ENCODE peak calls at places on chromosomes 16 and 17, in seven cellular contexts. R, O, K, Z, B, N and M are unnamed samples.

GRCh38 chr16:30112197-30113030 is 923 bp downstream of the GDPD3 start:
- DNase-seq in R (peak; percentile 86), O (peak; percentile 84), K (peak; percentile 81), Z (peak; percentile 73), B (no peak), N (no peak), M (peak; percentile 48)

GRCh38 chr17:12463102-12463501 is 202.6 kb upstream of the MYOCD start:
- DNase-seq in R (no peak), O (no peak), K (peak; percentile 68), Z (no peak), B (no peak), N (no peak), M (no peak)

GRCh38 chr16:27430923-27431484 is 29.0 kb downstream of the IL21R start:
- DNase-seq in R (no peak), O (no peak), K (peak; percentile 29), Z (no peak), B (no peak), N (peak; percentile 18), M (no peak)

GRCh38 chr17:62792122-62792800 is 15.9 kb downstream of the MARCHF10 start:
- DNase-seq in R (no peak), O (no peak), K (no peak), Z (no peak), B (peak; percentile 63), N (no peak), M (peak; percentile 93)

GRCh38 chr17:49110504-49110903 is 22.1 kb upstream of the B4GALNT2 start:
- DNase-seq in R (no peak), O (no peak), K (no peak), Z (no peak), B (no peak), N (no peak), M (peak; percentile 91)

GRCh38 chr17:66098040-66098439 is 93.9 kb downstream of the CEP112 start:
- DNase-seq in R (no peak), O (no peak), K (no peak), Z (no peak), B (no peak), N (no peak), M (peak; percentile 15)

GRCh38 chr17:70629902-70630301 is 460.6 kb downstream of the KCNJ2 start:
- DNase-seq in R (no peak), O (no peak), K (no peak), Z (no peak), B (no peak), N (no peak), M (peak; percentile 15)

GRCh38 chr17:45942284-45942683 is 47.9 kb downstream of the MAPT start:
- DNase-seq in R (no peak), O (no peak), K (peak; percentile 95), Z (peak; percentile 85), B (peak; percentile 18), N (no peak), M (no peak)

GRCh38 chr16:27318399-27319256 is 4.9 kb downstream of the IL4R start:
- DNase-seq in R (peak; percentile 62), O (peak; percentile 65), K (peak; percentile 77), Z (peak; percentile 81), B (no peak), N (peak; percentile 64), M (peak; percentile 97)

GRCh38 chr17:79933863-79934652 is 94.8 kb upstream of the CBX4 start:
- DNase-seq in R (no peak), O (no peak), K (no peak), Z (no peak), B (no peak), N (no peak), M (peak; percentile 47)

GRCh38 chr17:81453712-81454111 is 58.5 kb downstream of the BAHCC1 start:
- DNase-seq in R (no peak), O (no peak), K (no peak), Z (no peak), B (no peak), N (no peak), M (no peak)

GRCh38 chr17:69597898-69598692 is 183.6 kb downstream of the MAP2K6 start:
- DNase-seq in R (no peak), O (no peak), K (no peak), Z (no peak), B (no peak), N (no peak), M (peak; percentile 92)

GRCh38 chr17:37425268-37425667 is 18.6 kb downstream of the TADA2A start:
- DNase-seq in R (no peak), O (no peak), K (no peak), Z (no peak), B (no peak), N (no peak), M (no peak)

GRCh38 chr17:80849119-80849518 is 142.5 kb upstream of the CHMP6 start:
- DNase-seq in R (no peak), O (no peak), K (peak; percentile 20), Z (no peak), B (no peak), N (no peak), M (no peak)

GRCh38 chr17:80833952-80834895 is 157.4 kb upstream of the CHMP6 start:
- DNase-seq in R (no peak), O (no peak), K (peak; percentile 90), Z (peak; percentile 88), B (no peak), N (no peak), M (no peak)

GRCh38 chr16:69367980-69368379 is 16.4 kb upstream of the TMED6 start:
- DNase-seq in R (no peak), O (no peak), K (no peak), Z (no peak), B (no peak), N (no peak), M (no peak)

GRCh38 chr16:61862756-61863155 is 173.5 kb downstream of the CDH8 start:
- DNase-seq in R (no peak), O (no peak), K (no peak), Z (no peak), B (no peak), N (no peak), M (no peak)

GRCh38 chr17:5584971-5585794 is 874 bp upstream of the NLRP1 start:
- DNase-seq in R (no peak), O (no peak), K (no peak), Z (no peak), B (no peak), N (no peak), M (peak; percentile 96)

GRCh38 chr17:41009301-41009760 is 403 bp upstream of the KRTAP3-1 start:
- DNase-seq in R (no peak), O (no peak), K (no peak), Z (no peak), B (no peak), N (no peak), M (peak; percentile 27)
- TF ChIP-seq CTCF in R (no peak), O (no peak), K (no peak), Z (no peak), B (no peak), N (no peak), M (no peak)

GRCh38 chr16:57775661-57776469 is 26.4 kb downstream of the KIFC3 start:
- DNase-seq in R (no peak), O (peak; percentile 54), K (no peak), Z (no peak), B (no peak), N (no peak), M (no peak)
- TF ChIP-seq CTCF in R (peak; percentile 17), O (no peak), K (no peak), Z (no peak), B (no peak), N (no peak), M (peak; percentile 19)

GRCh38 chr17:35235917-35236316 is 7.0 kb upstream of the SLFN5 start:
- DNase-seq in R (no peak), O (no peak), K (no peak), Z (no peak), B (no peak), N (no peak), M (no peak)

GRCh38 chr17:35239823-35240222 is 3.0 kb upstream of the SLFN5 start:
- DNase-seq in R (no peak), O (no peak), K (no peak), Z (no peak), B (no peak), N (no peak), M (no peak)

GRCh38 chr17:35236821-35237220 is 6.1 kb upstream of the SLFN5 start:
- DNase-seq in R (no peak), O (no peak), K (no peak), Z (no peak), B (no peak), N (no peak), M (no peak)

GRCh38 chr17:35238817-35239216 is 4.1 kb upstream of the SLFN5 start:
- DNase-seq in R (no peak), O (no peak), K (no peak), Z (no peak), B (no peak), N (no peak), M (peak; percentile 93)

DNA sequence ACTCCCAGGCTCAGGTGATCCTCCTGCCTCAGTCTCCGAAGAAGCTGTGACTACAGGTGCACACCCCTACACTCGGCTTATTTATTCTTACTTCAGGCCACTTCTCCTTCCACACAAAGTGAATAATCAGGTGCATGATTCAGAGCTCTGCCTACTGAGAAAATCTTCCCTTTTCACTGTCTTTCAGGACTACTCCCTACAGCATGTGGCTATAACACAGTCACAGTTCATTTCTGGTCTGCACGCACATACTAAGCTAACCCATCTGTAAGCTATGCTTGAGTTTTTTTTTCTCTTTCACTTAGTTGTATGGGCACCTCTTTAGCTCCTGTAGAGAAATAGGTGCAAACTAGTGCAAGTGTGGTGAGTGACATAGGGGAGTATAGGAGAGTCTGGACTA is 7.6 kb upstream of the SLFN5 start:
- DNase-seq in R (no peak), O (no peak), K (no peak), Z (no peak), B (no peak), N (no peak), M (no peak)
- TF ChIP-seq CTCF in R (no peak), O (no peak), K (no peak), Z (no peak), B (no peak), N (no peak), M (no peak)

GRCh38 chr17:77110006-77110374 is 30.8 kb upstream of the SEC14L1 start:
- DNase-seq in R (peak; percentile 39), O (no peak), K (no peak), Z (no peak), B (no peak), N (no peak), M (no peak)

GRCh38 chr17:77109159-77110005 is 31.4 kb upstream of the SEC14L1 start:
- DNase-seq in R (no peak), O (no peak), K (no peak), Z (no peak), B (no peak), N (no peak), M (no peak)

GRCh38 chr17:77105706-77106105 is 35.1 kb upstream of the SEC14L1 start:
- DNase-seq in R (no peak), O (no peak), K (no peak), Z (no peak), B (no peak), N (no peak), M (no peak)

GRCh38 chr17:77107506-77108433 is 33.0 kb upstream of the SEC14L1 start:
- DNase-seq in R (peak; percentile 64), O (no peak), K (no peak), Z (no peak), B (no peak), N (no peak), M (no peak)

DNA sequence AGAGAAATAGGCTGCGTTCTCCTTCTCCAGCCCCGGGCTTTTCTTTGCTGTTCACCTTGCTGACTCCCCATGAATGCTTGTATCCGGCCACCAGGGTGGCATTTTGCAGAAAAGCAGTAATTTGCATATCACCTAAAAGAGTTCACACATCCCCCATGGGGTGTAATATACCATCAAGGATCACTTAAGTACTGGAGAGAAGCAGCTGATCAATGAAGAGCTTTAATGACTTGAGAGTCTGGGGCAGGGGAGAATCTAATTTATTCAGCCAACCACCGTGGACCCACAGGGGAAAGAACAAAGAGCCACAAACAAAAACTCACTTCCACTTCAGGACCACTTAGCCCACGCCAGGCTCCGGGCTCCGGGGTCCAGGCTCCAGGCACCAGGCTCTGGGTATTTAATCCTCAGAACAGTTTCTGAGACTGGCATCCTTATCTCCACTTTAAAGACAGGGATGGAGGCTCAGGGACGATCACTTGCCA is 33.9 kb upstream of the SEC14L1 start:
- DNase-seq in R (peak; percentile 37), O (no peak), K (no peak), Z (no peak), B (no peak), N (no peak), M (no peak)
- TF ChIP-seq CTCF in R (no peak), O (no peak), K (no peak), Z (no peak), B (no peak), N (no peak), M (no peak)